ENCODE peak calls at places on chromosomes 5 and 9, in four cellular contexts. V is ELR, Y is body of pancreas, W is NCI-H69. F is an unnamed sample.

GRCh38 chr9:99026956-99027298 is 78.0 kb upstream of the TGFBR1 start:
- DNase-seq in Y (no peak), V (no peak), W (no peak), F (no peak)

GRCh38 chr9:89768051-89768450 is 163.2 kb downstream of the GADD45G start:
- DNase-seq in W (no peak), V (no peak), Y (no peak), F (no peak)

GRCh38 chr5:94908889-94909480 is 290.5 kb downstream of the SLF1 start:
- DNase-seq in V (peak; percentile 64), Y (no peak), W (peak; percentile 80), F (no peak)

GRCh38 chr5:159405611-159406031 is 75.3 kb upstream of the IL12B start:
- DNase-seq in Y (no peak), W (no peak), V (no peak), F (no peak)

GRCh38 chr5:17167171-17167891 is 50.1 kb upstream of the BASP1 start:
- DNase-seq in W (no peak), Y (no peak), V (no peak), F (no peak)

GRCh38 chr5:135225856-135226560 is 173.0 kb downstream of the MACROH2A1 start:
- DNase-seq in V (no peak), W (no peak), Y (no peak), F (no peak)

GRCh38 chr9:3240651-3241268 is 285.0 kb downstream of the RFX3 start:
- DNase-seq in W (peak; percentile 87), Y (peak; percentile 80), V (peak; percentile 65), F (peak; percentile 78)

GRCh38 chr5:67255881-67256280 is 59.3 kb upstream of the CD180 start:
- DNase-seq in V (no peak), W (peak; percentile 48), Y (no peak), F (no peak)

GRCh38 chr5:79552984-79553383 is 39.0 kb upstream of the HOMER1 start:
- DNase-seq in W (no peak), Y (no peak), V (no peak), F (no peak)

GRCh38 chr5:157729858-157730257 is 1.4 kb upstream of the THG1L start:
- DNase-seq in W (no peak), V (no peak), Y (no peak), F (no peak)

GRCh38 chr9:95605087-95605486 is 88.3 kb upstream of the PTCH1 start:
- DNase-seq in Y (no peak), V (no peak), W (no peak), F (no peak)

GRCh38 chr9:121985792-121986494 is 107.2 kb downstream of the TTLL11 start:
- DNase-seq in V (no peak), W (no peak), Y (no peak), F (no peak)

GRCh38 chr5:68026092-68026910 is 189.3 kb upstream of the PIK3R1 start:
- DNase-seq in V (no peak), W (no peak), Y (no peak), F (no peak)

GRCh38 chr5:80713640-80714039 is 58.9 kb upstream of the DHFR start:
- DNase-seq in W (no peak), Y (no peak), V (peak; percentile 23), F (no peak)

GRCh38 chr5:61969347-61969746 is 336.7 kb upstream of the KIF2A start:
- DNase-seq in W (no peak), Y (no peak), V (peak; percentile 28), F (no peak)

GRCh38 chr5:135999396-136000139 is 29.2 kb upstream of the TGFBI start:
- DNase-seq in V (peak; percentile 89), W (no peak), Y (peak; percentile 55), F (no peak)

GRCh38 chr9:115164511-115164974 is 46.6 kb upstream of the TNC start:
- DNase-seq in Y (peak; percentile 32), V (peak; percentile 66), W (peak; percentile 87), F (peak; percentile 42)